ENCODE peak calls at places on chromosome 22, in six cellular contexts. One of them, this sample, is unnamed.

GRCh38 chr22:33570110-33570509 is 350.2 kb downstream of the LARGE1 start:
- DNase-seq in stomach: no peak
- DNase-seq in upper lobe of left lung: no peak
- DNase-seq in sigmoid colon: no peak
- DNase-seq in suprapubic skin: no peak
- DNase-seq in SK-N-SH: no peak
- DNase-seq in this sample: no peak

GRCh38 chr22:42471441-42471840 is 39.2 kb upstream of the NFAM1 start:
- DNase-seq in SK-N-SH: no peak
- DNase-seq in suprapubic skin: no peak
- DNase-seq in stomach: no peak
- DNase-seq in upper lobe of left lung: no peak
- DNase-seq in sigmoid colon: no peak
- DNase-seq in this sample: no peak

GRCh38 chr22:43155789-43156188 is 4.4 kb downstream of the TSPO start:
- DNase-seq in sigmoid colon: no peak
- DNase-seq in stomach: no peak
- DNase-seq in suprapubic skin: no peak
- DNase-seq in SK-N-SH: no peak
- DNase-seq in upper lobe of left lung: no peak
- DNase-seq in this sample: no peak

GRCh38 chr22:18056802-18057474 is 20.9 kb upstream of the PEX26 start:
- DNase-seq in suprapubic skin: no peak
- DNase-seq in sigmoid colon: no peak
- DNase-seq in upper lobe of left lung: no peak
- DNase-seq in SK-N-SH: no peak
- DNase-seq in stomach: no peak
- DNase-seq in this sample: peak

GRCh38 chr22:46533434-46533833 is 4.0 kb downstream of the CELSR1 start:
- DNase-seq in stomach: no peak
- DNase-seq in sigmoid colon: no peak
- DNase-seq in upper lobe of left lung: peak
- DNase-seq in suprapubic skin: no peak
- DNase-seq in SK-N-SH: no peak
- DNase-seq in this sample: no peak

GRCh38 chr22:17213976-17214375 is 5.3 kb downstream of the ADA2 start:
- DNase-seq in stomach: peak
- DNase-seq in upper lobe of left lung: no peak
- DNase-seq in suprapubic skin: no peak
- DNase-seq in sigmoid colon: peak
- DNase-seq in SK-N-SH: no peak
- DNase-seq in this sample: peak

GRCh38 chr22:25025586-25025985 is 73.1 kb downstream of the KIAA1671 start:
- DNase-seq in SK-N-SH: no peak
- DNase-seq in suprapubic skin: no peak
- DNase-seq in sigmoid colon: no peak
- DNase-seq in upper lobe of left lung: no peak
- DNase-seq in stomach: no peak
- DNase-seq in this sample: no peak

GRCh38 chr22:48857202-48857805 is 970.4 kb downstream of the BRD1 start:
- DNase-seq in upper lobe of left lung: no peak
- DNase-seq in stomach: no peak
- DNase-seq in suprapubic skin: peak
- DNase-seq in SK-N-SH: no peak
- DNase-seq in sigmoid colon: peak
- DNase-seq in this sample: no peak

GRCh38 chr22:49925525-49926128 is 7.2 kb downstream of the CRELD2 start:
- DNase-seq in SK-N-SH: no peak
- DNase-seq in upper lobe of left lung: peak
- DNase-seq in sigmoid colon: no peak
- DNase-seq in stomach: no peak
- DNase-seq in suprapubic skin: no peak
- DNase-seq in this sample: peak

GRCh38 chr22:20131593-20131855 is at the start of gene ZDHHC8:
- DNase-seq in sigmoid colon: no peak
- DNase-seq in stomach: peak
- DNase-seq in suprapubic skin: no peak
- DNase-seq in SK-N-SH: no peak
- DNase-seq in upper lobe of left lung: peak
- DNase-seq in this sample: peak

GRCh38 chr22:46145361-46145851 is 4.9 kb upstream of the PPARA start:
- DNase-seq in sigmoid colon: peak
- DNase-seq in suprapubic skin: peak
- DNase-seq in SK-N-SH: no peak
- DNase-seq in stomach: no peak
- DNase-seq in upper lobe of left lung: peak
- DNase-seq in this sample: no peak

GRCh38 chr22:31630331-31631329 is 31.4 kb downstream of the PISD start:
- DNase-seq in upper lobe of left lung: peak
- DNase-seq in SK-N-SH: peak
- DNase-seq in sigmoid colon: peak
- DNase-seq in suprapubic skin: peak
- DNase-seq in stomach: peak
- DNase-seq in this sample: peak

GRCh38 chr22:49948573-49948957 is 12.0 kb upstream of the PIM3 start:
- DNase-seq in upper lobe of left lung: no peak
- DNase-seq in stomach: no peak
- DNase-seq in suprapubic skin: no peak
- DNase-seq in SK-N-SH: no peak
- DNase-seq in sigmoid colon: no peak
- DNase-seq in this sample: no peak

GRCh38 chr22:43828711-43829447 is 16.8 kb upstream of the EFCAB6 start:
- DNase-seq in SK-N-SH: peak
- DNase-seq in suprapubic skin: peak
- DNase-seq in stomach: no peak
- DNase-seq in sigmoid colon: peak
- DNase-seq in upper lobe of left lung: peak
- DNase-seq in this sample: no peak

GRCh38 chr22:46742576-46743221 is 4.6 kb upstream of the CERK start:
- DNase-seq in stomach: no peak
- DNase-seq in upper lobe of left lung: no peak
- DNase-seq in sigmoid colon: no peak
- DNase-seq in suprapubic skin: no peak
- DNase-seq in SK-N-SH: no peak
- DNase-seq in this sample: peak

GRCh38 chr22:49005557-49005956 is 822.1 kb downstream of the BRD1 start:
- DNase-seq in stomach: no peak
- DNase-seq in sigmoid colon: no peak
- DNase-seq in suprapubic skin: no peak
- DNase-seq in upper lobe of left lung: no peak
- DNase-seq in SK-N-SH: no peak
- DNase-seq in this sample: no peak

GRCh38 chr22:25083414-25084166 is 116.1 kb upstream of the CRYBB3 start:
- DNase-seq in sigmoid colon: no peak
- DNase-seq in suprapubic skin: no peak
- DNase-seq in stomach: no peak
- DNase-seq in upper lobe of left lung: peak
- DNase-seq in SK-N-SH: peak
- DNase-seq in this sample: peak

GRCh38 chr22:48895831-48896765 is 931.6 kb downstream of the BRD1 start:
- DNase-seq in stomach: no peak
- DNase-seq in suprapubic skin: no peak
- DNase-seq in SK-N-SH: no peak
- DNase-seq in upper lobe of left lung: no peak
- DNase-seq in sigmoid colon: no peak
- DNase-seq in this sample: no peak

GRCh38 chr22:20025401-20026203 is 4.7 kb downstream of the TANGO2 start:
- DNase-seq in sigmoid colon: no peak
- DNase-seq in upper lobe of left lung: no peak
- DNase-seq in stomach: no peak
- DNase-seq in SK-N-SH: no peak
- DNase-seq in suprapubic skin: no peak
- DNase-seq in this sample: no peak

GRCh38 chr22:27086080-27086479 is 428.7 kb downstream of the MIAT start:
- DNase-seq in upper lobe of left lung: no peak
- DNase-seq in stomach: no peak
- DNase-seq in SK-N-SH: no peak
- DNase-seq in suprapubic skin: no peak
- DNase-seq in sigmoid colon: no peak
- DNase-seq in this sample: no peak

GRCh38 chr22:42878561-42879305 is 21.7 kb upstream of the ARFGAP3 start:
- DNase-seq in upper lobe of left lung: no peak
- DNase-seq in SK-N-SH: no peak
- DNase-seq in suprapubic skin: no peak
- DNase-seq in sigmoid colon: no peak
- DNase-seq in stomach: no peak
- DNase-seq in this sample: no peak

DNA sequence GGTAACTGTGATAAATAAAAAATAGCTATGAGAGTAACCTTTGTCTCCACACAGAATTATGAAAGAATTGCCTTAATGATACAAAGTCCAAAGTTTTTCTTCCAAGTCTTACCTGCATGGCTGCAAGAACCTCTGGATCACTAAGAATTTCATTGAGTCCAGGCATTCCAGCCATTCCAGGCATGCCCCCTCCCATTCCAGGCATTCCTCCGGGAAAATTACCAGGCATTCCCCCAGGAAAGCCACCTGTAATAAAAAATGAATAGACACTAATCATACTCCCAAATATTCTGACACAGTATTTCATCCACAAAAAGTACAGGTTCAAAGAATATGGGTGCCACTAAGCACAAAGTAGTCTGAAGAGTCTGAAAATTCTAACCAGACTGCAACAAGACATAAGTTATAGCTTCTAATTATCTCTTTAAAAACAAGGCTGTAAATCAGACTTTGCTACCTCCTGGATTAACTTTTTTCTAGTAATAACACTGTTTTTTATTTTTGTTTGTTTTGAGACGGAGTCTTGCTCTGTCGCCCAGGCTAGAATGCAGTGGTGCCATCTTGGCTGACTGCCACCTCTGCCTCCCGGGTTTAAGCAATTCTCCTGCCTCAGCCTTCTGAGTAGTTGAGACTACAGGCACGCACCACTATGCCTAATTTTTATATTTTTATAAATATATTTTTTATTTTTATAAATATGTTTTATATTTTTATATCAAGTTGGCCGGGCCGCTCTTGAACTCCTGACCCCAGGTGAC is 8.0 kb upstream of the SLC25A17 start:
- DNase-seq in SK-N-SH: no peak
- DNase-seq in suprapubic skin: no peak
- DNase-seq in upper lobe of left lung: no peak
- DNase-seq in sigmoid colon: no peak
- DNase-seq in stomach: no peak
- DNase-seq in this sample: no peak
- TF ChIP-seq EP300 in SK-N-SH: no peak
- TF ChIP-seq EP300 in suprapubic skin: no peak
- TF ChIP-seq EP300 in upper lobe of left lung: no peak
- TF ChIP-seq EP300 in sigmoid colon: no peak
- TF ChIP-seq EP300 in stomach: no peak
- TF ChIP-seq EP300 in this sample: no peak

GRCh38 chr22:36453855-36454378 is 27.5 kb downstream of the TXN2 start:
- DNase-seq in stomach: no peak
- DNase-seq in SK-N-SH: no peak
- DNase-seq in upper lobe of left lung: no peak
- DNase-seq in suprapubic skin: no peak
- DNase-seq in sigmoid colon: no peak
- DNase-seq in this sample: no peak

GRCh38 chr22:36455571-36456458 is 25.6 kb downstream of the TXN2 start:
- DNase-seq in sigmoid colon: no peak
- DNase-seq in suprapubic skin: no peak
- DNase-seq in SK-N-SH: no peak
- DNase-seq in stomach: peak
- DNase-seq in upper lobe of left lung: no peak
- DNase-seq in this sample: no peak

GRCh38 chr22:36456459-36456835 is 25.0 kb downstream of the TXN2 start:
- DNase-seq in suprapubic skin: no peak
- DNase-seq in upper lobe of left lung: no peak
- DNase-seq in stomach: no peak
- DNase-seq in SK-N-SH: no peak
- DNase-seq in sigmoid colon: no peak
- DNase-seq in this sample: no peak

GRCh38 chr22:36453266-36453607 is 28.2 kb downstream of the TXN2 start:
- DNase-seq in stomach: no peak
- DNase-seq in sigmoid colon: no peak
- DNase-seq in suprapubic skin: no peak
- DNase-seq in SK-N-SH: no peak
- DNase-seq in upper lobe of left lung: no peak
- DNase-seq in this sample: peak

DNA sequence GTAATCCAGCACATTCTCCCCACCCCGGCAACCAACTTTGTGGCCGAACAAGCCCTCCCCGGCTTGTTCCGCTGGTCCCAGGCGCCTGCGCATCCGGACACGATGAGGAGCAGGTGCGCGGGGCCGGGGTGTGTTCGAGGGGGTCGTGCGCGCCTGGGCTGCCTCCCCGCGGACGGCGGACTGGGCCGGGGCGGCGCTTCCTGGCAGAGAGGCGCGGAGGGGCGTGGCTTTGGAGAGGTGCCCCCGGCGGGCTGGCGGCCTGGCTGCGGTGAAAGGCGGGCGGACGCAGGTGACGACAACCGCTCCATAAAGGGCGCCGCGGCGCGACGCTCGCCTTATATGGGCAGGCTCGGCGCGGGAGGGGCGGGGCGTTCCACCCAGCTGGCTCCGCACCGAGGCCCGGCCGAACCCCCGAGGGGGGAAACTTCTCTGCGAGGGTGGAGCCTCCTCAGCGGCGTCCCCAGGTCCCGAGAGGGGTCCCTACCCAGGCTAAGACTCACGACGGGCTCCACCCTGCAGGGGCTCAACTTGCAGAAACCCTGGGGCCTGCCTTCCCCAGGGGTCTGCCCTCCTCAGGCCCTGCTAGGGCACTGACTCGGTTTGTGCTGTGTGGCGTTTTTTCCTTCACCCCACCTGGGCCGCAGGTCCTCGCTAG is 26.4 kb downstream of the TXN2 start:
- DNase-seq in SK-N-SH: peak
- DNase-seq in suprapubic skin: peak
- DNase-seq in upper lobe of left lung: peak
- DNase-seq in stomach: peak
- DNase-seq in sigmoid colon: peak
- DNase-seq in this sample: peak
- TF ChIP-seq POLR2AphosphoS5 in SK-N-SH: no peak
- TF ChIP-seq POLR2AphosphoS5 in suprapubic skin: peak
- TF ChIP-seq POLR2AphosphoS5 in upper lobe of left lung: peak
- TF ChIP-seq POLR2AphosphoS5 in stomach: peak
- TF ChIP-seq POLR2AphosphoS5 in sigmoid colon: peak
- TF ChIP-seq POLR2AphosphoS5 in this sample: peak

DNA sequence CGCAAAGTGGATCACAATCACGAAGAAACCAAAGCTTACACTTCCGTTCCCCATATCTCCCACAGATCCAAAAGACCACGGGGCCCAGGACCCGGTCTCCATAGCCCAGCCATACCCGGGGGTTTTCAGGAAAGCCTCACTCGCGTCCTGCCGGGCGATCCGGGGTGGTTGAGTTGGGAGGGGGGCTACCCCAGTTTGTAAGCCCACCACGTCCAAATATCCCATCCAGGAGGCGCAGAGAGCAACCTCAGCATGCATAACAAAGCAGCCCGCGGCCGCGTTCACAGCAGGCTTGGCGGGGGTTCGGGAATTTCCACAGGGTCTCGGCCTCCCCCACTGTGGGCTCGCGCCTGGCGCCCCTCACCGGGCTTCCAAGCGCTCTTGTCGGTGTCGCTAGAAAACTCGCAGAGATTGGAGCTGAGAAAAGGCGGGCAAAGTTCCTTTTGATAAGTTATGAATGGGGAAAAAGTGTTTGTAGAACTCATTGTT is 9.5 kb downstream of the SDF2L1 start:
- DNase-seq in stomach: no peak
- DNase-seq in sigmoid colon: no peak
- DNase-seq in SK-N-SH: peak
- DNase-seq in upper lobe of left lung: no peak
- DNase-seq in suprapubic skin: no peak
- DNase-seq in this sample: no peak
- TF ChIP-seq EP300 in stomach: no peak
- TF ChIP-seq EP300 in sigmoid colon: no peak
- TF ChIP-seq EP300 in SK-N-SH: no peak
- TF ChIP-seq EP300 in upper lobe of left lung: no peak
- TF ChIP-seq EP300 in suprapubic skin: no peak
- TF ChIP-seq EP300 in this sample: no peak

GRCh38 chr22:35212020-35212419 is 45.3 kb upstream of the HMGXB4 start:
- DNase-seq in stomach: peak
- DNase-seq in sigmoid colon: no peak
- DNase-seq in suprapubic skin: no peak
- DNase-seq in SK-N-SH: no peak
- DNase-seq in upper lobe of left lung: no peak
- DNase-seq in this sample: no peak
- TF ChIP-seq POLR2AphosphoS5 in stomach: no peak
- TF ChIP-seq POLR2AphosphoS5 in sigmoid colon: no peak
- TF ChIP-seq POLR2AphosphoS5 in suprapubic skin: no peak
- TF ChIP-seq POLR2AphosphoS5 in SK-N-SH: no peak
- TF ChIP-seq POLR2AphosphoS5 in upper lobe of left lung: no peak
- TF ChIP-seq POLR2AphosphoS5 in this sample: no peak

This sample was measured in transverse colon.